ENCODE peak calls at places on chromosomes 1 and 21, in seven cellular contexts. F is progenitor cell of endocrine pancreas, U is fibroblast of the aortic adventitia, O is adrenal gland, E is right lobe of liver, M is uterus, C is dorsolateral prefrontal cortex. H is an unnamed sample.

GRCh38 chr1:224175615-224176014 is 7.4 kb upstream of the DEGS1 start:
- DNase-seq in F (no peak), M (no peak), U (no peak), C (no peak), E (peak), O (peak), H (peak)

GRCh38 chr21:27841084-27841483 is 874.2 kb upstream of the ADAMTS5 start:
- DNase-seq in O (no peak), F (no peak), C (no peak), M (no peak), U (no peak), E (no peak), H (no peak)

GRCh38 chr1:150877220-150877516 is 769 bp upstream of the ARNT start:
- DNase-seq in U (no peak), E (no peak), O (no peak), C (no peak), M (no peak), F (no peak), H (no peak)

GRCh38 chr1:205003358-205004145 is 39.5 kb upstream of the CNTN2 start:
- DNase-seq in E (peak), U (no peak), F (no peak), O (no peak), M (no peak), C (no peak), H (no peak)

GRCh38 chr1:173436831-173437428 is 40.2 kb upstream of the PRDX6 start:
- DNase-seq in M (no peak), U (no peak), O (no peak), F (no peak), C (no peak), E (no peak), H (no peak)

GRCh38 chr1:1624443-1625403 is 7.2 kb upstream of the MMP23B start:
- DNase-seq in O (no peak), E (no peak), F (no peak), C (peak), M (no peak), U (no peak), H (no peak)

GRCh38 chr1:28112388-28113311 is 24.2 kb upstream of the EYA3 start:
- DNase-seq in C (no peak), O (no peak), U (peak), E (peak), F (no peak), M (no peak), H (peak)

GRCh38 chr1:75053207-75053606 is 81.0 kb upstream of the LHX8 start:
- DNase-seq in O (no peak), C (no peak), U (no peak), E (no peak), M (no peak), F (no peak), H (no peak)

GRCh38 chr1:91610829-91611228 is 110.2 kb downstream of the CDC7 start:
- DNase-seq in M (no peak), O (peak), E (no peak), U (no peak), F (no peak), C (no peak), H (no peak)

GRCh38 chr1:63329621-63330330 is 7.4 kb downstream of the FOXD3 start:
- DNase-seq in U (no peak), O (no peak), M (no peak), E (no peak), F (no peak), C (no peak), H (no peak)

GRCh38 chr1:53957231-53957818 is 11.2 kb downstream of the LRRC42 start:
- DNase-seq in U (peak), F (no peak), E (no peak), O (no peak), C (no peak), M (no peak), H (peak)

GRCh38 chr21:17501107-17502006 is 11.5 kb upstream of the CXADR start:
- DNase-seq in O (no peak), M (no peak), F (no peak), U (no peak), E (no peak), C (no peak), H (peak)

GRCh38 chr1:53326598-53327182 is 1.2 kb downstream of the LRP8 start:
- DNase-seq in U (no peak), F (no peak), M (no peak), C (peak), O (no peak), E (peak), H (no peak)

GRCh38 chr21:36450511-36450910 is 29.4 kb downstream of the CLDN14 start:
- DNase-seq in C (no peak), E (no peak), O (no peak), U (peak), M (no peak), F (no peak), H (peak)

GRCh38 chr1:4698911-4699310 is 44.5 kb downstream of the AJAP1 start:
- DNase-seq in C (no peak), M (no peak), U (no peak), E (no peak), F (no peak), O (no peak), H (no peak)

GRCh38 chr1:29082519-29082918 is 41.2 kb downstream of the TMEM200B start:
- DNase-seq in F (no peak), M (no peak), O (no peak), E (no peak), C (no peak), U (no peak), H (no peak)

GRCh38 chr1:22529901-22530621 is 33.2 kb upstream of the EPHA8 start:
- DNase-seq in O (no peak), C (no peak), E (no peak), M (peak), U (peak), F (no peak), H (no peak)

GRCh38 chr1:22526677-22527076 is 36.6 kb upstream of the EPHA8 start:
- DNase-seq in U (no peak), E (no peak), M (no peak), C (no peak), F (no peak), O (no peak), H (no peak)

GRCh38 chr1:22527555-22528296 is 35.6 kb upstream of the EPHA8 start:
- DNase-seq in O (no peak), F (no peak), E (no peak), U (peak), C (no peak), M (no peak), H (no peak)

GRCh38 chr1:22527122-22527521 is 36.2 kb upstream of the EPHA8 start:
- DNase-seq in M (no peak), F (no peak), E (no peak), O (no peak), C (no peak), U (no peak), H (no peak)

GRCh38 chr1:22528451-22528850 is 34.8 kb upstream of the EPHA8 start:
- DNase-seq in C (no peak), M (no peak), E (no peak), O (no peak), U (no peak), F (no peak), H (no peak)
- TF ChIP-seq CTCF in C (no peak), M (no peak), E (no peak), O (no peak), U (no peak), F (no peak), H (no peak)

DNA sequence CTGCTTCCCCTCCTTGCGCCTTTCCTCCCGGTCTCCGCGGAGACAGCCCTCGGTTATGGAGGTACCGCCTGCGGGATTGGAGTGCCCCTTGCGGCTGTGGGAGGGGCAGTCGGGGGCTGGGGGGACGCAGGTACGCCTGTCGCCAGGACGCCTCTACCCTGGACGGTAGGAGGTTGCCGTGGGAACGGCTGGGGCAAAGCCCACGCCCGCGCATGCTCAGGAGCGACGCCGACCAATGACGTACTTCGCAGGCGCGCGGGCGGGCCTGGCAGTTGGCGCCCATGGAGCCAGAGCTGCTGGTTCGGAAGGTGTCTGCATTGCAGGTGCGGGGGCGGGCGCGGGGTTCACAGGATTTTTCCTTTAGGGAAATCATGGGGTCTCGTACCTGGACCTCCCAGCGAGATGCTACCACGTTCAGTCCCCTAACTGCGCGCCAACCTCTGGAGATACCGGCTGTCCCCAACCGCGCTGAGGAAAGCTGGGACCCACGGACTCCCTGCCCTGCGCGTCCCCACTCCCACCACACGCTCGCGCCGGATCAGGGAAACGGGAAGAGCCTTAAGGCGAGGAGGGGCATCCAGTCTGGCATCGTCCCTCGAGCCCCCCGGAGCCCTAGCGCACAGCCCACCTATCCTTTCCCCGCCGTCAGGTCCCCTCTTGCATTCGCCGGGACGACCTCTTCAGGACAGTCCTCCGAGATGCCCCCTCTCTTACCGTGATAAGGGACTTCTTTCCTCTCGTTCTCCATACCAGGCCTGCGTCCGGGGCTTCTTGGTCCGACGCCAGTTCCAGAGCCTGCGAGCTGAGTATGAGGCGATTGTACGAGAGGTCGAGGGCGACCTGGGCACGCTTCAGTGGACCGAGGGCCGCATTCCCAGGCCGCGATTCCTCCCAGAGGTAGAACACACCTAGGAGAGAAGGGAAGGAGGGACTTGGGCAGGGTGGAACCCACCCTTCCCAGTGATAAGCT is at the start of gene IQCC:
- DNase-seq in E (peak), O (peak), C (peak), M (peak), F (peak), U (peak), H (peak)
- TF ChIP-seq CTCF in E (no peak), O (no peak), C (peak), M (peak), F (peak), U (no peak), H (no peak)

GRCh38 chr1:45684402-45684801 is 1.9 kb downstream of the GPBP1L1 start:
- DNase-seq in F (no peak), E (no peak), C (no peak), U (no peak), M (no peak), O (no peak), H (no peak)

GRCh38 chr1:45685308-45686080 is 839 bp downstream of the GPBP1L1 start:
- DNase-seq in F (no peak), C (no peak), U (peak), E (no peak), O (no peak), M (no peak), H (peak)

GRCh38 chr1:45686081-45687013 is at the start of gene GPBP1L1:
- DNase-seq in M (peak), O (peak), F (peak), U (peak), E (peak), C (peak), H (peak)

GRCh38 chr1:45687014-45687752 is 798 bp upstream of the TMEM69 start:
- DNase-seq in F (peak), C (peak), U (peak), O (peak), E (peak), M (peak), H (peak)

DNA sequence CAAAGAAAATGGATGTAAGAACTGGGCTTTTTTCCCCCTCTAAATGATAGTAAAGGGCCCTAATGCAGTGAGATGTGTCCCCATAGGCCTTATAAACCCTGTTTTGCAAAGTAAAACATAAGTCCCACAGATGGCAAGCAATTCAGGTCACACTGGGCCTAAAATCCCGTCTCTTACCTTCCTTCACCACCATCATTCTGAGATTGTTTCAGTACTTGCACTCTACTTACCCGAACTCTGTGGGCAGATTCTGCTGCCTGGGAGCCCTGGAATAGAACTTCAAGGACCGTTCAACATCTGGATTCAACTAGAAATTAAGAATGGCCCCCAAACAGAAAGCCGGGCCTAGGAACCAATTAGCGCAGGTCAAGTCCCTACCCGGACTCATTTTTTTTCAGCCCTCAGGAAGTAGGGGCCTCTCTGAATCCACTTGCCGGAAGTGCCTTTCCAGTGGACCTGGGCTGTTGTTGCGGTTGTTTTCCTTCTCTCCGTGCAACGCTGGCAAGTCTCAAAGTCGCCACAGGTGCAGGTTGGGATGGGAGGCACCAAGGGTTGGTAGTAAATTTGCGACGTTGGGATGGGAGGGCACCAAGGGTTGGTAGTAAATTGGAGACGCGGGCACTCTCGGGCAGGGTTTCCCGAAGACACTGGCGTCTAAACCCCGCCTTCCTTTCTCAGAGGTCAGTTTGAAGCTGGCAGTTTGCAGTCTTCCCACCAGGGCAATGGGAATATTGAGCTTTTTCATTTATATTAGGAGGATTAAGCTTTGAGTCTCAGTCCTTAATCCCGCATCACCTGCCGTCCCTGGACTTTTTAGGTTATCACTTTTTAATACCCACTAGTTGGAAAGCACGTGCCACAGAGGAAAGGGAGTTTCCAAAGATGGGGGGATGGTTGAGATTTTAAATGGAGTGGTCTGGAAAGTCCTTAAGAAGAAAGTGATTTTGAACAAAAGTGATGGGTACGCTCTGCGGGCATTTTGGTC is at the start of gene TMEM69:
- DNase-seq in F (peak), U (peak), C (peak), E (peak), M (peak), O (peak), H (peak)
- TF ChIP-seq CTCF in F (peak), U (peak), C (no peak), E (no peak), M (no peak), O (peak), H (peak)

GRCh38 chr21:22993822-22994574 is 1995.8 kb downstream of the NCAM2 start:
- DNase-seq in E (no peak), U (no peak), F (no peak), C (no peak), O (no peak), M (no peak), H (no peak)
- TF ChIP-seq CTCF in E (no peak), U (no peak), F (no peak), C (no peak), O (no peak), M (no peak), H (no peak)

DNA sequence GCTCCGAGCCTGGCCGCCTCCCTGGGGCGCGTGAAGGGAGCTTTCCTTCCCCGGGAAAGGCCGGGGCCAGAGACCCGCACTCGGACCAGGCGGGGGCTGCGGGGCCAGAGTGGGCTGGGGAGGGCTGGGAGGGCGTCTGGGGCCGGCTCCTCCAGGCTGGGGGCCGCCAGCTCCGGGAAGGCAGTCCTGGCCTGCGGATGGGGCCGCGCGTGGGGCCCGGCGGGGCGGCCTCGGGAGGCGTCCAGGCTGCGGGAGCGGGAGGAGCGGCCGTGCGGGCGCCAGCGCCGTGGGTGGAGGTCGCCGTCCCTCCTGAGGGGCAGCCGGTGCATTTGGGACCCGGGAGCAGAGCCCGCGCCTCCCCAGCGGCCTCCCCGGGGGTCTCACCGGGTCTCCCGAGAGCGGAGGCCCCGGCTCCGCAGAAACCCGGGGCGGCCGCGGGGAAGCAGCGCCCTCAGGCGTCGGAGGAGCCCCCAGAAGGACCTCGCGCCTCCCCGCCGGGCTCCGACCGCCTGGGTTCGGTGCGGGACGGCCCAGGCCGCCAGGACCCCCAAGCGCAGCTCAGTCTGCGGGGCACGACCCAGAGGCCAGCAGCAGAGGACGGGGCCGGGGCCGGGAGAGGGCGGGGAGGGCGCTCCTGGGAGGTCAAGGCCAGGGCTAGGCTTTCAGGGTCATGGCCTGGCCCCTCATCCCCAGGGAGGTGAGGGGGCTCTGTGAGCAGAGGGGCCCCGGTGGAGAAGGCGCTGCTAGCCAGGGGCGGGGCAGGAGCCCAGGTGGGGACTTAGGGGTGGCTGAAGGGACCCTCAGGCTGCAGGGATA is 7.3 kb upstream of the SLX9 start:
- DNase-seq in U (no peak), F (no peak), C (no peak), O (no peak), E (peak), M (no peak), H (no peak)
- TF ChIP-seq CTCF in U (peak), F (peak), C (peak), O (peak), E (peak), M (peak), H (peak)

GRCh38 chr1:222090103-222090502 is 348.2 kb upstream of the DUSP10 start:
- DNase-seq in O (no peak), E (no peak), U (peak), M (no peak), F (no peak), C (no peak), H (peak)
- TF ChIP-seq CTCF in O (no peak), E (no peak), U (no peak), M (no peak), F (no peak), C (no peak), H (no peak)

DNA sequence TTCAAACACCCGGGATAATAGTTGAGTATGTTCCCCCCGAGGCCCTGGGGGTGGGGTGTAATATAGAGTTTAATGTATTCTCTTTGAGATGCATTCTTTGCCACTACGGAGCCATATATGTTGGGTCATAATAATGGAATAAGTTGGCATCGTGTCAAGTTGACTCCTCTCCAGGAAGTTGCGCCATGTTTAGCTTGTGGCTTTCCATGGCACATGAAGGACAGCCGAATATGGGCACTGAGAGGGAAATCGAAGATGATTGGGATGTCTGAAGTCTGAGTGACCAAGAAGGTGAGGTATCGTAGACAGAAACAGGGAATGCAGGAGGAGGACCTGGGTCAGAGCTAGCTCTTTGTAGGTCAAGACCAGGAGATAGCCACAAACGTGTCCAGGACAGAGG is 92.6 kb downstream of the PAX7 start:
- DNase-seq in C (no peak), E (no peak), U (no peak), M (no peak), O (no peak), F (no peak), H (no peak)
- TF ChIP-seq CTCF in C (no peak), E (no peak), U (no peak), M (no peak), O (no peak), F (no peak), H (no peak)

GRCh38 chr1:165902565-165902964 is 75.2 kb downstream of the UCK2 start:
- DNase-seq in U (no peak), F (no peak), E (no peak), C (no peak), O (no peak), M (no peak), H (no peak)

GRCh38 chr1:165905853-165906252 is 78.4 kb downstream of the UCK2 start:
- DNase-seq in F (no peak), U (no peak), M (no peak), E (no peak), C (no peak), O (no peak), H (no peak)

GRCh38 chr1:165900576-165901380 is 73.4 kb downstream of the UCK2 start:
- DNase-seq in O (no peak), C (no peak), M (no peak), F (no peak), U (peak), E (no peak), H (peak)

GRCh38 chr1:165904948-165905347 is 77.5 kb downstream of the UCK2 start:
- DNase-seq in E (no peak), C (no peak), O (no peak), M (no peak), F (no peak), U (no peak), H (no peak)

DNA sequence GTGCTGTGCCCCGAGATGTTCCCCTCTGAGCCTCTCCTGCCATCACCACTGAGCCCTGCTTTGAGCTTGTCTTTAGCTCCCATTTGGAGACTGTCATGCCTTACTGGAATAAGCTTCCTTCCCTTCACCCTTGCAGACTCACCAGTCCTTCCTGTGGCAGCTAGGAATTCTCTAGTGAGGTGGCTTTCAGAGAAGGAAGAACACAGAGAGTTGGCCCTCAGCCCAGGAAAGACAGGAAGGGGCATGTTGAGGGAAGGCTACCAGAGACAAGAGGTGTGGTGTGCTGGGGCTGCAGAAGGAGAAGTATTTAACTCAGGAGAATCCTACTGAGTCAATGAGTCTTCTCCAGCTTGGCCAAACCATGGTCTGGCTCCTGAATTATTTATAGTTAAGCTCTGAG is 76.3 kb downstream of the UCK2 start:
- DNase-seq in O (peak), F (no peak), M (no peak), E (no peak), C (no peak), U (peak), H (peak)
- TF ChIP-seq CTCF in O (no peak), F (no peak), M (no peak), E (no peak), C (no peak), U (no peak), H (no peak)